ENCODE peak calls at places on chromosomes 3 and 15, in six cellular contexts. One of them, this sample, is unnamed.

GRCh38 chr3:196821806-196822355 is 45.8 kb upstream of the SENP5 start:
- DNase-seq in tibial nerve: no peak
- DNase-seq in A549: no peak
- DNase-seq in transverse colon: no peak
- DNase-seq in ovary: no peak
- DNase-seq in adrenal gland: no peak
- DNase-seq in this sample: no peak

GRCh38 chr3:183937601-183938286 is 53.1 kb upstream of the PARL start:
- DNase-seq in transverse colon: no peak
- DNase-seq in ovary: no peak
- DNase-seq in adrenal gland: no peak
- DNase-seq in A549: no peak
- DNase-seq in tibial nerve: no peak
- DNase-seq in this sample: no peak

GRCh38 chr3:197333901-197334639 is 35.7 kb upstream of the DLG1 start:
- DNase-seq in A549: no peak
- DNase-seq in transverse colon: no peak
- DNase-seq in ovary: no peak
- DNase-seq in tibial nerve: no peak
- DNase-seq in adrenal gland: no peak
- DNase-seq in this sample: no peak

GRCh38 chr15:90046846-90047481 is 45.8 kb downstream of the ZNF710 start:
- DNase-seq in ovary: no peak
- DNase-seq in adrenal gland: no peak
- DNase-seq in tibial nerve: no peak
- DNase-seq in A549: no peak
- DNase-seq in transverse colon: peak; percentile 79
- DNase-seq in this sample: no peak

GRCh38 chr15:52466134-52466701 is 62.5 kb downstream of the MYO5A start:
- DNase-seq in ovary: no peak
- DNase-seq in transverse colon: peak; percentile 78
- DNase-seq in tibial nerve: peak; percentile 32
- DNase-seq in A549: no peak
- DNase-seq in adrenal gland: no peak
- DNase-seq in this sample: no peak

GRCh38 chr15:78304487-78305413 is 5.3 kb upstream of the SKIC8 start:
- DNase-seq in ovary: no peak
- DNase-seq in transverse colon: no peak
- DNase-seq in adrenal gland: no peak
- DNase-seq in A549: no peak
- DNase-seq in tibial nerve: no peak
- DNase-seq in this sample: no peak

GRCh38 chr15:79896634-79897379 is at the start of gene MTHFS:
- DNase-seq in A549: peak; percentile 92
- DNase-seq in tibial nerve: peak; percentile 53
- DNase-seq in ovary: peak; percentile 65
- DNase-seq in adrenal gland: peak; percentile 73
- DNase-seq in transverse colon: peak; percentile 87
- DNase-seq in this sample: peak; percentile 91

GRCh38 chr3:37892917-37893595 is 31.4 kb downstream of the CTDSPL start:
- DNase-seq in adrenal gland: peak; percentile 85
- DNase-seq in A549: no peak
- DNase-seq in transverse colon: no peak
- DNase-seq in ovary: no peak
- DNase-seq in tibial nerve: peak; percentile 49
- DNase-seq in this sample: peak; percentile 83

GRCh38 chr3:126537730-126538281 is 13.9 kb downstream of the CHST13 start:
- DNase-seq in tibial nerve: no peak
- DNase-seq in A549: no peak
- DNase-seq in ovary: no peak
- DNase-seq in adrenal gland: no peak
- DNase-seq in transverse colon: peak; percentile 54
- DNase-seq in this sample: peak; percentile 62

GRCh38 chr3:121894191-121894990 is at the start of gene SLC15A2:
- DNase-seq in transverse colon: no peak
- DNase-seq in ovary: no peak
- DNase-seq in A549: no peak
- DNase-seq in tibial nerve: no peak
- DNase-seq in adrenal gland: no peak
- DNase-seq in this sample: no peak

GRCh38 chr15:48358229-48358641 is 27.0 kb downstream of the DUT start:
- DNase-seq in ovary: no peak
- DNase-seq in transverse colon: no peak
- DNase-seq in tibial nerve: no peak
- DNase-seq in A549: peak; percentile 24
- DNase-seq in adrenal gland: no peak
- DNase-seq in this sample: no peak

GRCh38 chr3:106401666-106402319 is 533.0 kb upstream of the CBLB start:
- DNase-seq in adrenal gland: no peak
- DNase-seq in transverse colon: no peak
- DNase-seq in tibial nerve: no peak
- DNase-seq in A549: no peak
- DNase-seq in ovary: no peak
- DNase-seq in this sample: no peak

GRCh38 chr15:53976844-53977392 is 1.3 kb upstream of the UNC13C start:
- DNase-seq in adrenal gland: peak; percentile 48
- DNase-seq in transverse colon: no peak
- DNase-seq in tibial nerve: no peak
- DNase-seq in A549: peak; percentile 42
- DNase-seq in ovary: peak; percentile 10
- DNase-seq in this sample: no peak

GRCh38 chr3:11642455-11643162 is 1.1 kb downstream of the VGLL4 start:
- DNase-seq in tibial nerve: peak; percentile 64
- DNase-seq in A549: peak; percentile 73
- DNase-seq in transverse colon: peak; percentile 71
- DNase-seq in adrenal gland: peak; percentile 88
- DNase-seq in ovary: peak; percentile 85
- DNase-seq in this sample: peak; percentile 84

GRCh38 chr3:4741404-4742307 is 237.6 kb upstream of the BHLHE40 start:
- DNase-seq in adrenal gland: peak; percentile 92
- DNase-seq in transverse colon: peak; percentile 52
- DNase-seq in tibial nerve: peak; percentile 88
- DNase-seq in ovary: peak; percentile 79
- DNase-seq in A549: peak; percentile 97
- DNase-seq in this sample: peak; percentile 58

GRCh38 chr3:49868951-49869454 is 703 bp downstream of the CAMKV start:
- DNase-seq in tibial nerve: no peak
- DNase-seq in transverse colon: no peak
- DNase-seq in adrenal gland: no peak
- DNase-seq in ovary: no peak
- DNase-seq in A549: no peak
- DNase-seq in this sample: no peak

GRCh38 chr3:177385831-177386301 is 188.6 kb upstream of the TBL1XR1 start:
- DNase-seq in ovary: no peak
- DNase-seq in tibial nerve: no peak
- DNase-seq in adrenal gland: no peak
- DNase-seq in A549: no peak
- DNase-seq in transverse colon: no peak
- DNase-seq in this sample: no peak

GRCh38 chr3:88195951-88196434 is 46.2 kb downstream of the C3orf38 start:
- DNase-seq in ovary: no peak
- DNase-seq in adrenal gland: no peak
- DNase-seq in transverse colon: no peak
- DNase-seq in A549: no peak
- DNase-seq in tibial nerve: no peak
- DNase-seq in this sample: no peak

GRCh38 chr15:73125219-73125618 is 73.0 kb downstream of the NEO1 start:
- DNase-seq in A549: no peak
- DNase-seq in transverse colon: no peak
- DNase-seq in tibial nerve: no peak
- DNase-seq in adrenal gland: no peak
- DNase-seq in ovary: no peak
- DNase-seq in this sample: no peak

GRCh38 chr15:26716069-26716468 is 56.8 kb downstream of the GABRB3 start:
- DNase-seq in tibial nerve: no peak
- DNase-seq in ovary: no peak
- DNase-seq in transverse colon: no peak
- DNase-seq in adrenal gland: no peak
- DNase-seq in A549: no peak
- DNase-seq in this sample: no peak

GRCh38 chr3:158313344-158313927 is 203.5 kb downstream of the RSRC1 start:
- DNase-seq in transverse colon: no peak
- DNase-seq in tibial nerve: no peak
- DNase-seq in A549: peak; percentile 60
- DNase-seq in ovary: no peak
- DNase-seq in adrenal gland: no peak
- DNase-seq in this sample: no peak

GRCh38 chr3:29977360-29977759 is 629.0 kb upstream of the TGFBR2 start:
- DNase-seq in A549: no peak
- DNase-seq in tibial nerve: no peak
- DNase-seq in ovary: no peak
- DNase-seq in adrenal gland: no peak
- DNase-seq in transverse colon: no peak
- DNase-seq in this sample: no peak

GRCh38 chr15:53072077-53072476 is 281.9 kb upstream of the ONECUT1 start:
- DNase-seq in A549: peak; percentile 88
- DNase-seq in ovary: no peak
- DNase-seq in transverse colon: peak; percentile 61
- DNase-seq in tibial nerve: no peak
- DNase-seq in adrenal gland: peak; percentile 65
- DNase-seq in this sample: peak; percentile 80

GRCh38 chr15:60324706-60325438 is 72.9 kb downstream of the ANXA2 start:
- DNase-seq in tibial nerve: no peak
- DNase-seq in adrenal gland: no peak
- DNase-seq in transverse colon: no peak
- DNase-seq in A549: no peak
- DNase-seq in ovary: no peak
- DNase-seq in this sample: no peak

GRCh38 chr3:79139395-79140060 is 628.3 kb downstream of the ROBO1 start:
- DNase-seq in adrenal gland: no peak
- DNase-seq in transverse colon: no peak
- DNase-seq in ovary: no peak
- DNase-seq in A549: no peak
- DNase-seq in tibial nerve: no peak
- DNase-seq in this sample: no peak

GRCh38 chr15:62517541-62517940 is 352.5 kb upstream of the C2CD4B start:
- DNase-seq in transverse colon: no peak
- DNase-seq in A549: no peak
- DNase-seq in tibial nerve: no peak
- DNase-seq in ovary: no peak
- DNase-seq in adrenal gland: no peak
- DNase-seq in this sample: no peak

GRCh38 chr3:12054245-12054644 is 50.1 kb downstream of the SYN2 start:
- DNase-seq in adrenal gland: no peak
- DNase-seq in A549: no peak
- DNase-seq in ovary: no peak
- DNase-seq in tibial nerve: no peak
- DNase-seq in transverse colon: no peak
- DNase-seq in this sample: no peak

GRCh38 chr3:160401301-160402095 is 2.0 kb downstream of the SMC4 start:
- DNase-seq in tibial nerve: no peak
- DNase-seq in adrenal gland: peak; percentile 57
- DNase-seq in transverse colon: peak; percentile 25
- DNase-seq in A549: peak; percentile 52
- DNase-seq in ovary: no peak
- DNase-seq in this sample: no peak

GRCh38 chr15:90871716-90872480 is 3.5 kb downstream of the FURIN start:
- DNase-seq in adrenal gland: no peak
- DNase-seq in A549: no peak
- DNase-seq in tibial nerve: no peak
- DNase-seq in ovary: no peak
- DNase-seq in transverse colon: peak; percentile 33
- DNase-seq in this sample: no peak

GRCh38 chr15:69725957-69726356 is 273.3 kb downstream of the RPLP1 start:
- DNase-seq in ovary: no peak
- DNase-seq in adrenal gland: peak; percentile 54
- DNase-seq in tibial nerve: no peak
- DNase-seq in transverse colon: no peak
- DNase-seq in A549: no peak
- DNase-seq in this sample: peak; percentile 58

DNA sequence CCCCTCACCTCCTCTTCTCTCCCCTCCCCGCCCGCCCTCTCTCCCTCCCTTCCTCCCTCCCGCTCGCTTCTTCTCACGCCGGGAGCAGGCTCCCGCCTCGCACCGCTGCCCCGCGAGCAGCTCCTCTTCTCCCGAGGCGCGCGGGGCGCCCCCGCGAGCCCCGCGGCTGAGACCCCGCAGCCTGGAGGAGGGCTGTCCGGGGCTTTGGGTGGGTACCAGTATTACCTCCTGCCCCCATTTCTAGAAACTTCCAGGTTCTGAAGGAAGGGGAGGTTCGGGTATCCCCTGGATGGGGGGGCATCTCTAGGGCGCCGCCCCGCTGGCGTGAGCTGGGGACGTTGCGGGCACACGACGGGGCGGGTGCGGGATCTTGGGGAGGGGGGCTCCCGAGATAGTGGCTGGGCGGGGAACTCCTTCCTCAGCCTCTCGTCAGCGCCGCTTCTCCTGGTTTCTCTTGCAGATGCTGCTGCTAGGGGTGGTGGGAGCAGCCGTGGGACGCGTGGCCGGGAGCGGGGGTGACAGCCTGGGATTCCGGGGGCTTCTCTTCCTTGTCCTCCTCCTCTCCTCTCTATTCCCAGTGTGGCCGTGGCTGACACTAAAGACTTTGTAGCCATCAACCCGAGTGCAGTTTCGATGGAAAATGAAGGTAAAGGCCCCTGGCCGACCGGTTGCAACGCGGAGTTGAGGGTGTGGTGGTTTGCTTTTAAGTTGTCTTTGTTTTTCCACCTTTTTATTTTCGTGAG is 417 bp downstream of the ATP2C1 start:
- DNase-seq in A549: peak; percentile 4
- DNase-seq in ovary: peak; percentile 36
- DNase-seq in tibial nerve: peak; percentile 14
- DNase-seq in transverse colon: peak; percentile 44
- DNase-seq in adrenal gland: peak; percentile 68
- DNase-seq in this sample: peak; percentile 68
- TF ChIP-seq POLR2A in A549: no peak
- TF ChIP-seq POLR2A in ovary: no peak
- TF ChIP-seq POLR2A in tibial nerve: no peak
- TF ChIP-seq POLR2A in transverse colon: no peak
- TF ChIP-seq POLR2A in adrenal gland: no peak
- TF ChIP-seq POLR2A in this sample: no peak

GRCh38 chr3:42014949-42015533 is 53.1 kb upstream of the ULK4 start:
- DNase-seq in transverse colon: peak; percentile 55
- DNase-seq in ovary: no peak
- DNase-seq in A549: no peak
- DNase-seq in tibial nerve: peak; percentile 30
- DNase-seq in adrenal gland: peak; percentile 78
- DNase-seq in this sample: peak; percentile 80
- TF ChIP-seq POLR2A in transverse colon: no peak
- TF ChIP-seq POLR2A in ovary: no peak
- TF ChIP-seq POLR2A in A549: no peak
- TF ChIP-seq POLR2A in tibial nerve: no peak
- TF ChIP-seq POLR2A in adrenal gland: no peak
- TF ChIP-seq POLR2A in this sample: peak; percentile 53

DNA sequence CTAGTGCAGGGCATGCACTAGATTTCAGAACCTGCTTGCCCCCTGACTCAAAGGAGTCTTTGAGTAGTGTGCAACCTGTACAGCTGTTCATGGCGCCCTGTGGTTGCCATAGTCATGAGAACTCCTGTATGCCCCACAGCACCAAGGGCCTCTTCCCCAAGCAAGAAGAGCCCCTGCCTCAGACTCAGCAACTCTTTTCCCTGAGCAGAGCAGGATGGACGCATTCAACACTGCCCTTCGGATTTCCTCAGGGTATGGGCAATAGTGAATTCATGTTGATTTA is 89.7 kb upstream of the KLF13 start:
- DNase-seq in A549: no peak
- DNase-seq in tibial nerve: no peak
- DNase-seq in ovary: no peak
- DNase-seq in adrenal gland: no peak
- DNase-seq in transverse colon: no peak
- DNase-seq in this sample: no peak
- TF ChIP-seq POLR2A in A549: no peak
- TF ChIP-seq POLR2A in tibial nerve: no peak
- TF ChIP-seq POLR2A in ovary: no peak
- TF ChIP-seq POLR2A in adrenal gland: no peak
- TF ChIP-seq POLR2A in transverse colon: no peak
- TF ChIP-seq POLR2A in this sample: no peak

GRCh38 chr3:99817437-99818240 is at the start of gene CMSS1:
- DNase-seq in tibial nerve: peak; percentile 88
- DNase-seq in A549: peak; percentile 94
- DNase-seq in ovary: peak; percentile 93
- DNase-seq in adrenal gland: peak; percentile 98
- DNase-seq in transverse colon: peak; percentile 96
- DNase-seq in this sample: peak; percentile 96
- TF ChIP-seq POLR2A in tibial nerve: peak; percentile 69
- TF ChIP-seq POLR2A in A549: peak; percentile 83
- TF ChIP-seq POLR2A in ovary: peak; percentile 75
- TF ChIP-seq POLR2A in adrenal gland: peak; percentile 54
- TF ChIP-seq POLR2A in transverse colon: peak; percentile 66
- TF ChIP-seq POLR2A in this sample: peak; percentile 54